ENCODE peak calls at places on chromosomes 2 and 18, in four cellular contexts. One of them, this sample, is unnamed. For H3K4me1, the result is how much of the 10 kb centered on the place peaks cover.

GRCh38 chr2:219918929-219919328 is 291.5 kb downstream of the SLC4A3 start:
- DNase-seq in naive thymus-derived CD4-positive, alpha-beta T cell: no peak
- DNase-seq in ovary: no peak
- DNase-seq in HCT116: no peak
- DNase-seq in this sample: no peak

GRCh38 chr2:202560200-202560599 is 74.6 kb upstream of the FAM117B start:
- DNase-seq in naive thymus-derived CD4-positive, alpha-beta T cell: no peak
- DNase-seq in ovary: no peak
- DNase-seq in HCT116: no peak
- DNase-seq in this sample: no peak

GRCh38 chr2:140472676-140473075 is 1658.1 kb downstream of the LRP1B start:
- DNase-seq in naive thymus-derived CD4-positive, alpha-beta T cell: no peak
- DNase-seq in ovary: no peak
- DNase-seq in HCT116: no peak
- DNase-seq in this sample: no peak

GRCh38 chr2:148132400-148132799 is 111.5 kb downstream of the MBD5 start:
- DNase-seq in naive thymus-derived CD4-positive, alpha-beta T cell: no peak
- DNase-seq in ovary: no peak
- DNase-seq in HCT116: no peak
- DNase-seq in this sample: no peak

GRCh38 chr2:171811229-171811628 is 82.8 kb downstream of the SLC25A12 start:
- DNase-seq in naive thymus-derived CD4-positive, alpha-beta T cell: peak
- DNase-seq in ovary: no peak
- DNase-seq in HCT116: peak
- DNase-seq in this sample: no peak

GRCh38 chr2:121565389-121566250 is 34.9 kb downstream of the RNU4ATAC start:
- DNase-seq in naive thymus-derived CD4-positive, alpha-beta T cell: no peak
- DNase-seq in ovary: no peak
- DNase-seq in HCT116: no peak
- DNase-seq in this sample: no peak

GRCh38 chr18:68533641-68534040 is 181.3 kb downstream of the TMX3 start:
- DNase-seq in naive thymus-derived CD4-positive, alpha-beta T cell: no peak
- DNase-seq in ovary: no peak
- DNase-seq in HCT116: no peak
- DNase-seq in this sample: no peak

GRCh38 chr2:57880967-57881366 is 165.6 kb upstream of the VRK2 start:
- DNase-seq in naive thymus-derived CD4-positive, alpha-beta T cell: no peak
- DNase-seq in ovary: no peak
- DNase-seq in HCT116: no peak
- DNase-seq in this sample: no peak

GRCh38 chr2:27143285-27143684 is 4.1 kb upstream of the PRR30 start:
- DNase-seq in naive thymus-derived CD4-positive, alpha-beta T cell: no peak
- DNase-seq in ovary: no peak
- DNase-seq in HCT116: no peak
- DNase-seq in this sample: no peak

GRCh38 chr2:84022810-84023431 is 436.2 kb downstream of the SUCLG1 start:
- DNase-seq in naive thymus-derived CD4-positive, alpha-beta T cell: peak
- DNase-seq in ovary: no peak
- DNase-seq in HCT116: peak
- DNase-seq in this sample: no peak

GRCh38 chr2:217951521-217952247 is 51.1 kb downstream of the TNS1 start:
- DNase-seq in naive thymus-derived CD4-positive, alpha-beta T cell: no peak
- DNase-seq in ovary: peak
- DNase-seq in HCT116: no peak
- DNase-seq in this sample: peak

GRCh38 chr2:102185347-102185746 is 1.5 kb upstream of the IL1RL2 start:
- DNase-seq in naive thymus-derived CD4-positive, alpha-beta T cell: no peak
- DNase-seq in ovary: no peak
- DNase-seq in HCT116: no peak
- DNase-seq in this sample: no peak

GRCh38 chr2:172234716-172235661 is 132.3 kb upstream of the DLX2 start:
- DNase-seq in naive thymus-derived CD4-positive, alpha-beta T cell: peak
- DNase-seq in ovary: no peak
- DNase-seq in HCT116: no peak
- DNase-seq in this sample: peak

GRCh38 chr2:1841903-1842791 is 97.8 kb upstream of the PXDN start:
- DNase-seq in naive thymus-derived CD4-positive, alpha-beta T cell: no peak
- DNase-seq in ovary: no peak
- DNase-seq in HCT116: no peak
- DNase-seq in this sample: no peak

GRCh38 chr18:49725809-49726514 is 87.4 kb downstream of the ACAA2 start:
- DNase-seq in naive thymus-derived CD4-positive, alpha-beta T cell: no peak
- DNase-seq in ovary: peak
- DNase-seq in HCT116: peak
- DNase-seq in this sample: no peak

GRCh38 chr2:172300851-172301250 is 126.5 kb upstream of the ITGA6 start:
- DNase-seq in naive thymus-derived CD4-positive, alpha-beta T cell: no peak
- DNase-seq in ovary: no peak
- DNase-seq in HCT116: no peak
- DNase-seq in this sample: no peak

GRCh38 chr2:227280895-227281294 is 44.2 kb upstream of the MFF start:
- DNase-seq in naive thymus-derived CD4-positive, alpha-beta T cell: no peak
- DNase-seq in ovary: no peak
- DNase-seq in HCT116: no peak
- DNase-seq in this sample: no peak

GRCh38 chr2:112942654-112943002 is 31.7 kb downstream of the IL37 start:
- DNase-seq in naive thymus-derived CD4-positive, alpha-beta T cell: no peak
- DNase-seq in ovary: no peak
- DNase-seq in HCT116: no peak
- DNase-seq in this sample: no peak

GRCh38 chr2:7639476-7639875 is 722.3 kb downstream of the RNF144A start:
- DNase-seq in naive thymus-derived CD4-positive, alpha-beta T cell: no peak
- DNase-seq in ovary: no peak
- DNase-seq in HCT116: no peak
- DNase-seq in this sample: peak

GRCh38 chr2:195382186-195382585 is 274.8 kb upstream of the SLC39A10 start:
- DNase-seq in naive thymus-derived CD4-positive, alpha-beta T cell: peak
- DNase-seq in ovary: no peak
- DNase-seq in HCT116: no peak
- DNase-seq in this sample: no peak

GRCh38 chr2:15311201-15311882 is 249.8 kb downstream of the NBAS start:
- DNase-seq in naive thymus-derived CD4-positive, alpha-beta T cell: no peak
- DNase-seq in ovary: no peak
- DNase-seq in HCT116: no peak
- DNase-seq in this sample: no peak

GRCh38 chr2:71154798-71155197 is 24.4 kb downstream of the MPHOSPH10 start:
- DNase-seq in naive thymus-derived CD4-positive, alpha-beta T cell: no peak
- DNase-seq in ovary: no peak
- DNase-seq in HCT116: peak
- DNase-seq in this sample: no peak

DNA sequence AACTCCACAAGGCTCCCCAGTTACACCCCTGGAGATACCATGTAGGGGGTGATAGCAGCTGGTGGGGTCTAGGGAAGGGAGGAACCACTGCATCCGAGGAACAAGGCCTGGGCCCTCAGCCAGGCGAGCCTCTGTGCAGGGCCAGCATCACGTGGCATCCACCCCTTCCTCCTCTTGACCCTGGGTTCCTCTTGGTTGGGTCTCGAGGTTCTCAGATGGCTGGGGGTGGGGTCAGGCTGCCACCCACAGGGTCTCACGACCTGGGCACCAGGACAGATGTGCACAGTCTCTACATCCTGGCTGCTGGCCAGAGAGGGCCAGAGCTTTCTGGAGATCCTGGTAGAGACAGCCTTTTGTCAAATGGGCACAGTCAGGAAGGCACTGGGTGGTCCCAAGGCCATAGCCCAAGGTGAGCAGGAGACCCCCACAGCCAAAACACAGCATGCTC is 10.4 kb downstream of the HS6ST1 start:
- DNase-seq in naive thymus-derived CD4-positive, alpha-beta T cell: no peak
- DNase-seq in ovary: peak
- DNase-seq in HCT116: no peak
- DNase-seq in this sample: no peak
- H3K4me1 ChIP-seq in naive thymus-derived CD4-positive, alpha-beta T cell: under half
- H3K4me1 ChIP-seq in ovary: half or more
- H3K4me1 ChIP-seq in HCT116: under half
- H3K4me1 ChIP-seq in this sample: half or more

DNA sequence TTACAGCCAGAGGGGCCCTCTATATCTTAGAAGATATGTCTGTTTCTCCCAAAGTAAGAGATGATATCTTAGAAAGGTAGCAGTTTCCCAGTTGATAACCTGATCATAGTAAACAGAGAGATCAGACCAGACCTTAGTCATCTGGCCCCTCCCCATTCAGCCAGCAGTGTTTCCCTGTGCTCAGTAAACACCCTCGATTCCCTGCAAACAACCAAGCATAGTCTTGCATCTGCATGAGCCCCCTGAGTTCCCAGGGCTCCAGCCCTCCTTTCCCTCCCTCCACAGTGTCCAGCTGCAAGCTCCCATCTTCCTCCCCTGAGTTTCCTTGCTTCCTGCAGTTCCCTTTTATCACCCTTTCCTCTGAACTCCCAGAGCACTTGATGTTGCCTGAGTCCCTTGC is 20.3 kb downstream of the NRP2 start:
- DNase-seq in naive thymus-derived CD4-positive, alpha-beta T cell: no peak
- DNase-seq in ovary: no peak
- DNase-seq in HCT116: no peak
- DNase-seq in this sample: no peak
- H3K4me1 ChIP-seq in naive thymus-derived CD4-positive, alpha-beta T cell: under half
- H3K4me1 ChIP-seq in ovary: half or more
- H3K4me1 ChIP-seq in HCT116: under half
- H3K4me1 ChIP-seq in this sample: under half

GRCh38 chr2:160351978-160352377 is 141.6 kb downstream of the RBMS1 start:
- DNase-seq in naive thymus-derived CD4-positive, alpha-beta T cell: no peak
- DNase-seq in ovary: no peak
- DNase-seq in HCT116: no peak
- DNase-seq in this sample: no peak

GRCh38 chr2:160352492-160352891 is 141.1 kb downstream of the RBMS1 start:
- DNase-seq in naive thymus-derived CD4-positive, alpha-beta T cell: no peak
- DNase-seq in ovary: no peak
- DNase-seq in HCT116: no peak
- DNase-seq in this sample: no peak

GRCh38 chr2:160353813-160354212 is 139.8 kb downstream of the RBMS1 start:
- DNase-seq in naive thymus-derived CD4-positive, alpha-beta T cell: no peak
- DNase-seq in ovary: no peak
- DNase-seq in HCT116: no peak
- DNase-seq in this sample: no peak

GRCh38 chr2:160354677-160355076 is 138.9 kb downstream of the RBMS1 start:
- DNase-seq in naive thymus-derived CD4-positive, alpha-beta T cell: no peak
- DNase-seq in ovary: no peak
- DNase-seq in HCT116: no peak
- DNase-seq in this sample: no peak

GRCh38 chr2:160353166-160353565 is 140.4 kb downstream of the RBMS1 start:
- DNase-seq in naive thymus-derived CD4-positive, alpha-beta T cell: peak
- DNase-seq in ovary: no peak
- DNase-seq in HCT116: no peak
- DNase-seq in this sample: no peak
- H3K4me1 ChIP-seq in naive thymus-derived CD4-positive, alpha-beta T cell: under half
- H3K4me1 ChIP-seq in ovary: under half
- H3K4me1 ChIP-seq in HCT116: under half
- H3K4me1 ChIP-seq in this sample: half or more

GRCh38 chr2:67286981-67287759 is 110.0 kb upstream of the ETAA1 start:
- DNase-seq in naive thymus-derived CD4-positive, alpha-beta T cell: no peak
- DNase-seq in ovary: no peak
- DNase-seq in HCT116: no peak
- DNase-seq in this sample: no peak
- H3K4me1 ChIP-seq in naive thymus-derived CD4-positive, alpha-beta T cell: under half
- H3K4me1 ChIP-seq in ovary: under half
- H3K4me1 ChIP-seq in HCT116: under half
- H3K4me1 ChIP-seq in this sample: under half

DNA sequence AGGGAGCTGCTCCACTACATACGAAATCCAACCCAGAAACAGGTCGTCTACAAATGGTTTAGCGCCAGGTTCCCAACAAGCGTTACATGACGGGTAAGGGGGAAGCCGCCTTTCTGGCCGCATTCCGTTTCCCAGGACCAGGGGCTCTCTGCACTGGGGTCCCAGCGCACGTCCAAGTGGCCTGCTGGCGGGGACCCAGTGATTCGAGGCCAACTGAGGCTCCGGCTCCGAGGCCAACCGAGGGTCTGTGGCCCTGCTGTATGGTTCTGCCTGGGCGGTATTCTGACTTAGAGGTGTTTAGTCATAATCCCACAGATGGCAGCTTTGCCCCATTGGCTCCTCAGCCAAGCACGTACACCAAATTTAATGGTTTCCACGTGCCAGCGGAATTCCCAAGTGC is 127.2 kb downstream of the PKP4 start:
- DNase-seq in naive thymus-derived CD4-positive, alpha-beta T cell: no peak
- DNase-seq in ovary: no peak
- DNase-seq in HCT116: no peak
- DNase-seq in this sample: no peak
- H3K4me1 ChIP-seq in naive thymus-derived CD4-positive, alpha-beta T cell: under half
- H3K4me1 ChIP-seq in ovary: under half
- H3K4me1 ChIP-seq in HCT116: under half
- H3K4me1 ChIP-seq in this sample: under half

GRCh38 chr2:230414302-230414701 is 1.7 kb upstream of the SP100 start:
- DNase-seq in naive thymus-derived CD4-positive, alpha-beta T cell: no peak
- DNase-seq in ovary: no peak
- DNase-seq in HCT116: no peak
- DNase-seq in this sample: no peak

GRCh38 chr2:230411484-230412368 is 4.3 kb upstream of the SP100 start:
- DNase-seq in naive thymus-derived CD4-positive, alpha-beta T cell: peak
- DNase-seq in ovary: peak
- DNase-seq in HCT116: no peak
- DNase-seq in this sample: peak

GRCh38 chr2:230412369-230412706 is 3.7 kb upstream of the SP100 start:
- DNase-seq in naive thymus-derived CD4-positive, alpha-beta T cell: no peak
- DNase-seq in ovary: no peak
- DNase-seq in HCT116: no peak
- DNase-seq in this sample: no peak

GRCh38 chr2:230413465-230413864 is 2.5 kb upstream of the SP100 start:
- DNase-seq in naive thymus-derived CD4-positive, alpha-beta T cell: no peak
- DNase-seq in ovary: no peak
- DNase-seq in HCT116: no peak
- DNase-seq in this sample: no peak

GRCh38 chr2:230412846-230413245 is 3.2 kb upstream of the SP100 start:
- DNase-seq in naive thymus-derived CD4-positive, alpha-beta T cell: no peak
- DNase-seq in ovary: no peak
- DNase-seq in HCT116: no peak
- DNase-seq in this sample: no peak
- H3K4me1 ChIP-seq in naive thymus-derived CD4-positive, alpha-beta T cell: under half
- H3K4me1 ChIP-seq in ovary: under half
- H3K4me1 ChIP-seq in HCT116: under half
- H3K4me1 ChIP-seq in this sample: under half

DNA sequence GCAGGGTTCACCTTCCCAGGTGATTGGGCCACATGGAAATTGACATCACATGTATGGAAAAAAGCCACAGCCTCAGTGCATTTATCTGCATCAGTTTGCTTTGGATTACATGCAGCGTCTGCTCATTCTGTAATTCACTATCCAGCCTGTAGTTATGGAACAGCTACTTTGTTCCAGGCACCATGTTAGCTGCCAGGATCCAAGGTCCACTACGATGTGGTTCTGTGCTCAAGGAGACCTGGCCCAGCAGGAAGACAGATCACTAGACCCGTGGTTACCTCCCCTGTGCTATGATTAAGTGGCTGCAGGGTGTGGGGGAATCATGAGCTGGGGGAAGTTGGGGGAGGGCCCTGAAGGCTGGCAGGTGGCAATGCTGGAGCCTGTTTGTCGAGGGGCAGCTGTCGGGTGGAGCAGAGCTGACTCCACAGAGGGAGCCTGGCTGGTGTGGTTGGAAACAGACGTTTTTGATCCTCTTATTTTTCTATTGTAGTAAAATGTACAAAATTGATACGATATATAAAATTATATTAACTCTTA is 58.6 kb downstream of the TSHZ1 start:
- DNase-seq in naive thymus-derived CD4-positive, alpha-beta T cell: no peak
- DNase-seq in ovary: no peak
- DNase-seq in HCT116: no peak
- DNase-seq in this sample: no peak
- H3K4me1 ChIP-seq in naive thymus-derived CD4-positive, alpha-beta T cell: under half
- H3K4me1 ChIP-seq in ovary: under half
- H3K4me1 ChIP-seq in HCT116: under half
- H3K4me1 ChIP-seq in this sample: under half

GRCh38 chr2:231321021-231321420 is 74.5 kb upstream of the B3GNT7 start:
- DNase-seq in naive thymus-derived CD4-positive, alpha-beta T cell: no peak
- DNase-seq in ovary: peak
- DNase-seq in HCT116: no peak
- DNase-seq in this sample: peak
- H3K4me1 ChIP-seq in naive thymus-derived CD4-positive, alpha-beta T cell: under half
- H3K4me1 ChIP-seq in ovary: under half
- H3K4me1 ChIP-seq in HCT116: under half
- H3K4me1 ChIP-seq in this sample: under half